ENCODE peak calls at places on chromosomes 4 and X, in six cellular contexts. V is astrocyte, J is fibroblast of lung, T is Karpas-422, L is GM12878, E is neural progenitor cell. Q is an unnamed sample.

GRCh38 chr4:147733614-147734344 is 1.9 kb downstream of the ARHGAP10 start:
- DNase-seq in V (peak), J (peak), T (no peak), L (no peak), E (peak), Q (no peak)

GRCh38 chr4:75195111-75195510 is 262.2 kb downstream of the PARM1 start:
- DNase-seq in V (no peak), J (no peak), T (no peak), L (no peak), E (no peak), Q (no peak)

GRCh38 chrX:107659286-107659685 is 31.0 kb downstream of the PRPS1 start:
- DNase-seq in V (no peak), J (no peak), T (no peak), L (no peak), E (no peak), Q (no peak)

GRCh38 chrX:24426340-24426913 is 38.7 kb upstream of the PDK3 start:
- DNase-seq in V (no peak), J (peak), T (peak), L (no peak), E (peak), Q (no peak)

GRCh38 chr4:186240452-186240847 is 13.1 kb downstream of the KLKB1 start:
- DNase-seq in V (no peak), J (no peak), T (no peak), L (no peak), E (no peak), Q (no peak)

GRCh38 chr4:169244210-169244609 is 26.5 kb downstream of the SH3RF1 start:
- DNase-seq in V (no peak), J (no peak), T (no peak), L (no peak), E (peak), Q (no peak)

GRCh38 chrX:69152398-69152797 is 12.9 kb downstream of the PJA1 start:
- DNase-seq in V (no peak), J (no peak), T (no peak), L (no peak), E (no peak), Q (no peak)

GRCh38 chr4:38512840-38513239 is 151.2 kb upstream of the KLF3 start:
- DNase-seq in V (no peak), J (no peak), T (no peak), L (no peak), E (no peak), Q (no peak)

GRCh38 chrX:2928583-2929434 is at the start of gene ARSD:
- DNase-seq in V (peak), J (peak), T (no peak), L (no peak), E (peak), Q (no peak)

GRCh38 chrX:23898412-23898959 is 9.3 kb downstream of the APOO start:
- DNase-seq in V (peak), J (peak), T (no peak), L (no peak), E (no peak), Q (no peak)

GRCh38 chr4:78059524-78059889 is 2.4 kb downstream of the FRAS1 start:
- DNase-seq in V (peak), J (peak), T (no peak), L (no peak), E (peak), Q (peak)

GRCh38 chr4:123443401-123444297 is 47.1 kb downstream of the SPRY1 start:
- DNase-seq in V (no peak), J (no peak), T (no peak), L (peak), E (peak), Q (no peak)

GRCh38 chr4:94880976-94881375 is 123.2 kb downstream of the BMPR1B start:
- DNase-seq in V (peak), J (peak), T (no peak), L (no peak), E (no peak), Q (no peak)

GRCh38 chr4:78545275-78546246 is 6.0 kb upstream of the ANXA3 start:
- DNase-seq in V (peak), J (peak), T (no peak), L (no peak), E (no peak), Q (no peak)

GRCh38 chr4:156959298-156959702 is 12.3 kb downstream of the PDGFC start:
- DNase-seq in V (peak), J (peak), T (no peak), L (no peak), E (no peak), Q (no peak)

GRCh38 chr4:113502883-113503282 is 258.7 kb downstream of the CAMK2D start:
- DNase-seq in V (no peak), J (no peak), T (no peak), L (no peak), E (no peak), Q (no peak)

GRCh38 chr4:183600189-183600685 is 58.7 kb downstream of the RWDD4 start:
- DNase-seq in V (no peak), J (peak), T (peak), L (no peak), E (peak), Q (no peak)

GRCh38 chr4:4416981-4417380 is 30.1 kb downstream of the NSG1 start:
- DNase-seq in V (no peak), J (no peak), T (no peak), L (no peak), E (no peak), Q (no peak)

GRCh38 chr4:3389186-3389878 is 52.4 kb upstream of the HGFAC start:
- DNase-seq in V (no peak), J (no peak), T (no peak), L (no peak), E (no peak), Q (no peak)
- H3K9ac ChIP-seq in V (peak), J (peak), T (no peak), L (peak), E (no peak), Q (peak)

DNA sequence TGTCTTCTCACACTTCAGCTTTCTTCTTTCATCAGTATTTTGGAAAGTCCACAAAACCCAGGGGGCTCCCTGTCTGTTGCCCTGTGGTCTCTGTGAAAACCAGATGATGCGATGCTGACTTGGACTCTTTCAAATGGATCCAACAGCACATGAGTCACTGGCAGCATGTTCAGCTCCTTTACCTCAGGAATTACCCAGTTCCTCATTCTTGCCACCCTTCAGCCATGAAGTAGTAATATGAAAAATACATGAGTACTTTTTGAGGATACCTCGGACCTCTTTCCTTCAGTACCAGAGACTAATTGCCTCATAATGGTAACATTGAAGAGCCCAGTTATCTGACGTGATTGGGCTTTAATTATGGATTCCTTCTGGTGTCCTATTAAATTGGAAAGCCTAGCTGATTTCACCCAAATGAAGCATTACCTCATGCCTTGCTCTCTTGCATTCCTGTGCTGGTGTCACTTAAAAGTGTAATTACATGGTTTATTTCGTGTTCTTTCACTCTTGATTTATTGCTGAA is 63.3 kb downstream of the NFKB1 start:
- DNase-seq in V (peak), J (peak), T (no peak), L (peak), E (no peak), Q (no peak)
- H3K27ac ChIP-seq in V (peak), J (no peak), T (no peak), L (peak), E (no peak), Q (no peak)

GRCh38 chr4:90120815-90121214 is 6.4 kb upstream of the CCSER1 start:
- DNase-seq in V (no peak), J (no peak), T (no peak), L (no peak), E (no peak), Q (no peak)

GRCh38 chr4:90127223-90127705 is at the start of gene CCSER1:
- DNase-seq in V (peak), J (peak), T (no peak), L (no peak), E (peak), Q (no peak)

GRCh38 chr4:90121961-90122748 is 5.0 kb upstream of the CCSER1 start:
- DNase-seq in V (peak), J (no peak), T (no peak), L (no peak), E (no peak), Q (no peak)

GRCh38 chr4:90127706-90128345 is 632 bp downstream of the CCSER1 start:
- DNase-seq in V (peak), J (no peak), T (no peak), L (no peak), E (peak), Q (no peak)

DNA sequence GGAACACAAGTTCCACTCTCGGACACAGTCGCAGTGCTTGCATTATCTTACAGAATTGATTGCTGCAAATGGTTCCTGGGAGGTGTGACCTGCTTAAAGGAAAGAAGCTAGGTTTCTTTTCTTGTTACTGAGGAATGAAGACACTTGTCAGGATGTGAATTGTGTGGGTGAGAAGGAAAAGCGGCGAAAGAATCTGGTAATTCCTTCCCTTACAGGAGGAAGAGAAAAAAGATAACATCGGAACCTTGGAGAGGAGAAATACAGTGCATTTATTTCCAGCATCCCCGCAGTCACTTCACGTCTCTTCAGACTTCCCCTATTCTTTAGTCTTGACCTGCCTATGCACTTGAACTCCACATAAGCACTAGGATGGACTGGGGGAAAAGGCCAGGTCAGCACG is 389 bp upstream of the CCSER1 start:
- DNase-seq in V (no peak), J (peak), T (no peak), L (no peak), E (no peak), Q (no peak)
- H3K9ac ChIP-seq in V (no peak), J (no peak), T (no peak), L (no peak), E (no peak), Q (no peak)

DNA sequence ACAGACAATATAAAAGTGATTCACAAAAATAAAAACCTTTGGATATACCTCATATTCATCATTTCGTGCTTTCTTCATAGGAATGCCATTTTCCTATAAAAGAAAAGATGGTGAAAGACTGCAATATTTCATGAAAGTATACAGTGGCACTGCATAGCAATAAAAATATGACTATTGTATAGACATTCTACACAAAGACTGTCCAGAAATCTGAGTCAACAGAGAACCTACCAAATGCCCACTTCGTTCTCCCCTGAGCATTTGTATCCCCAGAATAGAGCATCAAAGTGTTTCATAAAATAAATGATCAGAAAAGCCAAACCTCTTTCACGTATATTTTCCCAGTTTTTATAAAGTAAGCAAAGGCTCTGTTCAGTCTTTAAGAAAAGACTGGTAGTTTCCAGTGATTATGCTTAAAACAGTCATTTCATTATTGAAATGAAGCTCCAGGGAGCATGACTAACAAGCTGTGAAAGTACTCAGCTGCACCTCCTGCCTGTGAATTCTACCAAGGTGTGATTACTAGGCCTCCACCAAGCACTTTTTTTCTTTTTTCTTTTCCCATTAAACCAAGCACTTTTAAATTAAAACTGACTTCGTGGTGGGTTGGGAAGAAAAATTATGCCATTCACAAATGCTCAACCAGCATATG is 20.2 kb downstream of the PPA2 start:
- DNase-seq in V (no peak), J (no peak), T (no peak), L (no peak), E (no peak), Q (no peak)
- H3K27ac ChIP-seq in V (no peak), J (no peak), T (no peak), L (no peak), E (no peak), Q (no peak)

DNA sequence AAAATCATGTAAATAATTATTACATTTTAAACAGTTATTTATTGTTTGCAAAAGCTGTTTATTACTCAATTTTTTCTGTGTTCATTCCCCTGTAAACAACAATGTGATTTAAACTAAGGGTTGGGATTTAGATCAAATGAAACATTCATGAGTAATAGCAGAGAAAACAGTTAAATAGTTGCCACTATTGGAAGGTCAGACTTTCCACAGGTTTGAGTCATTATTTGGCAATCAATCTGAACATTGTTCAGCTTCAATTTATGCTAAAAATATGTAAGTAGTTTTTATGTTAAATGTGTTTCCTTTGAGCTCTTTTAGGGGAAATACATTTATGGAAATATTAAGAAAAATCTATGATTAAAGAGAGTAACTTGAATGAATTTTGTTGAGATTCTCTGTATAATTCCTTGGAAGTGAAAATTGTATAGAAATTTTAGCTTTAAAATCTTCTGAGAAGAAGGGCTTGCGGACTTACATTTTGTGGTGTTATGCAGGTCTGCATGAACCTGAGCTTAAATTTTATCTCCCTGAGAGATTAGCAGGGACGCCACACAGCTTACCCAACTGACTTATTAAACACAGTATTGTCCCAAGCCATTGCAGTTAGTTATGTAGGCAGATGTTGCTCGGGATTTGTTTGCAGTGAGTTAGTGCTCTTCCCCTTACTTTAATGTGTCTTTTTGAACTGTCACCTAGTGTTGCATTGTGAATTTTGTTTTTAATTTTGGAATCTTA is 145.0 kb downstream of the STIM2 start:
- DNase-seq in V (peak), J (peak), T (no peak), L (no peak), E (no peak), Q (no peak)
- H3K9ac ChIP-seq in V (peak), J (no peak), T (no peak), L (no peak), E (no peak), Q (no peak)

GRCh38 chr4:127001898-127002297 is 630.9 kb upstream of the INTU start:
- DNase-seq in V (no peak), J (no peak), T (no peak), L (no peak), E (peak), Q (peak)
- H3K27ac ChIP-seq in V (no peak), J (no peak), T (no peak), L (no peak), E (no peak), Q (peak)

GRCh38 chrX:48460031-48460430 is 10.0 kb downstream of the SLC38A5 start:
- DNase-seq in V (no peak), J (no peak), T (peak), L (no peak), E (no peak), Q (no peak)
- H3K9ac ChIP-seq in V (no peak), J (no peak), T (no peak), L (no peak), E (no peak), Q (no peak)

GRCh38 chrX:66018585-66019309 is 21.1 kb downstream of the VSIG4 start:
- DNase-seq in V (no peak), J (no peak), T (no peak), L (no peak), E (no peak), Q (no peak)

GRCh38 chrX:66015152-66015827 is 24.6 kb downstream of the VSIG4 start:
- DNase-seq in V (no peak), J (no peak), T (no peak), L (peak), E (no peak), Q (no peak)

GRCh38 chrX:66015906-66016689 is 23.8 kb downstream of the VSIG4 start:
- DNase-seq in V (no peak), J (no peak), T (no peak), L (no peak), E (no peak), Q (no peak)

GRCh38 chrX:66017659-66018170 is 22.2 kb downstream of the VSIG4 start:
- DNase-seq in V (no peak), J (no peak), T (no peak), L (no peak), E (no peak), Q (no peak)

DNA sequence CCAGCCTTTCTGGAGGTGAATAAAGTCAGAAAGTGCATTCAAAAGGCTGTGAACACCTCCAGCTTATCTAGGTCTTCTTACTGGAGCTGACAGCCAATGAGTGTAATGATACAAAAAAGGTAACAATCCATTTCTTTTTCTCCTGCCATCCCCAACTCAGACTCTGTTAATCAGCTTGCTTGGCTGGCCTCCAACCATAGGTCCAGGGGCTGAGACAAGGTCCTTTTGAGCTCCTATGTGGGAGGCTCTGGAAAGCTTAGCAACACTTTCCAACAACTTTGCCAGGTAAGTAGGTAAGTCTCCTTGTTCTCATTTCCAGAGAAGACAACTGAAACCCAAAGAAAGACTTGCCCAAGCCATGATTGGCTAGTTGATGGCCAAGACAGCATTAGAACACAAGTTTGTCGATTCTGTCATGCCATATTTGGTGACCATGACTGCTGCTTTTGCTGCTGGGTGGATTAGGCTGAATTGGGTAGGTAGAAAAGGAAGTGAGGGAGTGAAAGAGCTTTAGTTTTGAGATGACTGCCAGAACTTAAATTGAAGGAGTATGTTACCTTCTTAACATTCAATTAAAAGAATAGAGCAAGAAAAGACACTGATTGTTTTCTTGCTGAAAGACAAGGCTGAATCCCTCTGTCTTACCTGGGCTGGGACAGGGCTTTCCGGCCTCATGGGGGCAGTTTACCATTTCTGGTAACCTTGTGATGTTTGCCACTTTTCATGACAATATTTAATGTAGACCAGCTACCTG is 22.8 kb downstream of the VSIG4 start:
- DNase-seq in V (no peak), J (no peak), T (no peak), L (no peak), E (no peak), Q (no peak)
- H3K27ac ChIP-seq in V (no peak), J (no peak), T (no peak), L (peak), E (no peak), Q (no peak)

Q was measured in SK-N-MC.